ENCODE peak calls at places on chromosomes 4 and X, in eight cellular contexts. W is mammary epithelial cell, E is keratinocyte, N is HCT116, L is hepatocyte, M is PC-9, O is MM.1S, X is fibroblast of lung. V is an unnamed sample.

GRCh38 chr4:184740965-184741364 is 7.1 kb upstream of the CENPU start:
- DNase-seq in W (no peak), E (no peak), N (no peak), L (no peak), M (no peak), O (no peak), X (no peak), V (no peak)

GRCh38 chr4:102713096-102713495 is 47.7 kb downstream of the MANBA start:
- DNase-seq in W (no peak), E (no peak), N (no peak), L (peak), M (no peak), O (no peak), X (peak), V (no peak)

GRCh38 chrX:147948531-147948930 is 32.6 kb upstream of the FMR1NB start:
- DNase-seq in W (no peak), E (no peak), N (no peak), L (no peak), M (no peak), O (no peak), X (no peak), V (no peak)

GRCh38 chr4:65416875-65417274 is 253.4 kb downstream of the EPHA5 start:
- DNase-seq in W (no peak), E (no peak), N (no peak), L (no peak), M (no peak), O (no peak), X (peak), V (peak)

GRCh38 chrX:44550563-44550962 is 7.9 kb upstream of the FUNDC1 start:
- DNase-seq in W (no peak), E (no peak), N (no peak), L (no peak), M (no peak), O (no peak), X (no peak), V (no peak)

GRCh38 chr4:56099378-56099786 is 150.6 kb downstream of the CEP135 start:
- DNase-seq in W (peak), E (no peak), N (no peak), L (no peak), M (no peak), O (peak), X (peak), V (no peak)

GRCh38 chrX:154460326-154460725 is 2.2 kb downstream of the PLXNA3 start:
- DNase-seq in W (no peak), E (no peak), N (no peak), L (no peak), M (no peak), O (no peak), X (no peak), V (no peak)

GRCh38 chrX:108299101-108299591 is 139.1 kb downstream of the COL4A6 start:
- DNase-seq in W (peak), E (no peak), N (no peak), L (peak), M (no peak), O (no peak), X (peak), V (peak)

GRCh38 chr4:25938251-25939186 is 24.5 kb downstream of the SMIM20 start:
- DNase-seq in W (peak), E (no peak), N (no peak), L (no peak), M (no peak), O (no peak), X (peak), V (no peak)

GRCh38 chr4:106707776-106708603 is 328.1 kb downstream of the DKK2 start:
- DNase-seq in W (peak), E (no peak), N (no peak), L (no peak), M (no peak), O (no peak), X (peak), V (no peak)

GRCh38 chr4:182928061-182928460 is 10.9 kb upstream of the DCTD start:
- DNase-seq in W (no peak), E (no peak), N (no peak), L (no peak), M (no peak), O (no peak), X (no peak), V (no peak)

GRCh38 chr4:38677466-38677865 is 13.5 kb downstream of the KLF3 start:
- DNase-seq in W (no peak), E (no peak), N (no peak), L (no peak), M (no peak), O (no peak), X (no peak), V (no peak)

GRCh38 chrX:13495232-13495631 is 74.2 kb upstream of the EGFL6 start:
- DNase-seq in W (no peak), E (no peak), N (peak), L (no peak), M (no peak), O (no peak), X (no peak), V (no peak)

GRCh38 chrX:53048169-53049126 is at the start of gene GPR173:
- DNase-seq in W (no peak), E (no peak), N (no peak), L (peak), M (peak), O (no peak), X (peak), V (no peak)

GRCh38 chr4:142267101-142267500 is 579.0 kb downstream of the INPP4B start:
- DNase-seq in W (no peak), E (no peak), N (no peak), L (no peak), M (no peak), O (no peak), X (peak), V (no peak)

GRCh38 chr4:152689615-152690501 is 10.1 kb upstream of the TMEM154 start:
- DNase-seq in W (no peak), E (no peak), N (no peak), L (no peak), M (no peak), O (no peak), X (peak), V (no peak)

GRCh38 chr4:17781072-17781830 is at the start of gene FAM184B:
- DNase-seq in W (no peak), E (no peak), N (no peak), L (peak), M (no peak), O (no peak), X (peak), V (no peak)

GRCh38 chr4:6250235-6250983 is 19.2 kb upstream of the WFS1 start:
- DNase-seq in W (peak), E (peak), N (peak), L (peak), M (peak), O (peak), X (peak), V (peak)

GRCh38 chr4:76083386-76083785 is 8.9 kb downstream of the ART3 start:
- DNase-seq in W (peak), E (no peak), N (no peak), L (no peak), M (no peak), O (no peak), X (no peak), V (no peak)

GRCh38 chrX:78456909-78457308 is 129.5 kb upstream of the CYSLTR1 start:
- DNase-seq in W (no peak), E (no peak), N (no peak), L (no peak), M (no peak), O (peak), X (no peak), V (no peak)

GRCh38 chr4:101411926-101412325 is 64.6 kb upstream of the PPP3CA start:
- DNase-seq in W (no peak), E (no peak), N (no peak), L (no peak), M (no peak), O (no peak), X (no peak), V (no peak)

GRCh38 chr4:102348701-102349100 is 3.4 kb upstream of the SLC39A8 start:
- DNase-seq in W (no peak), E (no peak), N (no peak), L (no peak), M (no peak), O (no peak), X (no peak), V (no peak)

GRCh38 chr4:137212601-137213000 is 319.7 kb downstream of the PCDH18 start:
- DNase-seq in W (no peak), E (no peak), N (no peak), L (no peak), M (no peak), O (no peak), X (no peak), V (no peak)

GRCh38 chr4:110193822-110194761 is 4.3 kb downstream of the ELOVL6 start:
- DNase-seq in W (peak), E (peak), N (peak), L (peak), M (no peak), O (no peak), X (peak), V (peak)

GRCh38 chrX:155070038-155070437 is 898 bp downstream of the CMC4 start:
- DNase-seq in W (peak), E (no peak), N (no peak), L (no peak), M (no peak), O (no peak), X (no peak), V (peak)

GRCh38 chr4:182297659-182298058 is 54.5 kb downstream of the TENM3 start:
- DNase-seq in W (peak), E (no peak), N (no peak), L (no peak), M (no peak), O (no peak), X (peak), V (no peak)

GRCh38 chr4:153676984-153677383 is 7.1 kb upstream of the TLR2 start:
- DNase-seq in W (peak), E (peak), N (peak), L (no peak), M (no peak), O (no peak), X (peak), V (no peak)

GRCh38 chrX:153689654-153690465 is 2.1 kb downstream of the SLC6A8 start:
- DNase-seq in W (peak), E (no peak), N (no peak), L (no peak), M (peak), O (no peak), X (peak), V (no peak)

GRCh38 chrX:144896323-144896722 is 351.0 kb upstream of the SPANXN1 start:
- DNase-seq in W (peak), E (no peak), N (no peak), L (peak), M (no peak), O (peak), X (no peak), V (no peak)

GRCh38 chrX:150028692-150029091 is 90.4 kb upstream of the EOLA2 start:
- DNase-seq in W (no peak), E (no peak), N (no peak), L (no peak), M (no peak), O (peak), X (no peak), V (no peak)

GRCh38 chr4:127071443-127071842 is 561.3 kb upstream of the INTU start:
- DNase-seq in W (no peak), E (no peak), N (no peak), L (no peak), M (no peak), O (no peak), X (no peak), V (no peak)

GRCh38 chrX:50386520-50386919 is 84.1 kb downstream of the DGKK start:
- DNase-seq in W (no peak), E (no peak), N (no peak), L (no peak), M (no peak), O (no peak), X (no peak), V (no peak)

GRCh38 chrX:103607385-103608304 is at the start of gene TCEAL3:
- DNase-seq in W (no peak), E (no peak), N (no peak), L (peak), M (peak), O (no peak), X (peak), V (peak)

GRCh38 chrX:150767045-150767395 is 73.8 kb downstream of the MTMR1 start:
- DNase-seq in W (no peak), E (no peak), N (no peak), L (no peak), M (no peak), O (no peak), X (no peak), V (no peak)

GRCh38 chr4:119627267-119628190 is 1.1 kb downstream of the PDE5A start:
- DNase-seq in W (peak), E (no peak), N (peak), L (peak), M (peak), O (peak), X (peak), V (no peak)
- TF ChIP-seq CTCF in W (peak), E (no peak), N (peak), L (peak), M (peak), O (peak), X (peak), V (no peak)

GRCh38 chr4:7327341-7327885 is 107.3 kb downstream of the PSAPL1 start:
- DNase-seq in W (no peak), E (no peak), N (no peak), L (no peak), M (no peak), O (no peak), X (no peak), V (no peak)

GRCh38 chr4:7328162-7328912 is 106.4 kb downstream of the PSAPL1 start:
- DNase-seq in W (no peak), E (no peak), N (no peak), L (no peak), M (no peak), O (no peak), X (no peak), V (no peak)

GRCh38 chr4:7326306-7326692 is 108.4 kb downstream of the PSAPL1 start:
- DNase-seq in W (no peak), E (no peak), N (no peak), L (no peak), M (no peak), O (no peak), X (no peak), V (no peak)

GRCh38 chr4:7325541-7325940 is 109.2 kb downstream of the PSAPL1 start:
- DNase-seq in W (no peak), E (no peak), N (no peak), L (no peak), M (no peak), O (no peak), X (no peak), V (no peak)

DNA sequence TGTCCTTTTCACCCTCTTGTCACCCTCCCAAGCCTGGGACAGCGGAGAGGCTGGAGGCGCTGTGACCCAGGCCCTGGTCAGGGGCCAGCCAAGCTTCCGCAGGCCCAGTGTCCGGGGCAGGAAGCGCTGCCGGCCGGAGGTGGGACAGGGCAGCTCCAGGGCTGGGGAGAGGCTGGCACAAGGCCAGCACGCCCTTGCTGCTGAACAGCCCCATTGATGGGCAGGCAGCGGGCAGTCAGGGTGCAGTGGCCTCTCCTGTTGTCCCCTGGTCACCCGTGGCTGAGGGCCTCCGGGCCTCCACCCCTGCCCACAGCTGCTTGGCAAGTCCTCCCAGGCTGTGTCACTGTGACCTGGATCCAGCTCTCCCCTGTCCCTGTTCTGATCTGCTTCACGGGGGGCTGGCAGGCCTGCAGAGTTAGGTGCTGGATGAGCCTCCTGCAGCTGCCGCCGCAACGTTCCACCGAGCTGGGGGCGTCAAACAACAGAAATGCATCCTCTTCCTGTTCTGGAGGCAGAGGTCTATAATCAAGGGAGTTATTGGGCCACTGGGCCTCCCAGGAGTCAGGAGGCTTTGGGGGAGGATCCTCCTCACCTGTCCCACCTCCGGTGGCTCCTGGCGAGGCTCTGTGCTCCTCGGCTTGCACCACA is 107.9 kb downstream of the PSAPL1 start:
- DNase-seq in W (no peak), E (no peak), N (no peak), L (no peak), M (no peak), O (no peak), X (no peak), V (no peak)
- H3K4me2 ChIP-seq in W (no peak), E (no peak), N (no peak), L (no peak), M (no peak), O (no peak), X (no peak), V (no peak)

GRCh38 chr4:41744572-41745291 is 3.8 kb downstream of the PHOX2B start:
- DNase-seq in W (no peak), E (no peak), N (no peak), L (no peak), M (no peak), O (no peak), X (no peak), V (no peak)
- TF ChIP-seq EZH2 in W (peak), E (peak), N (no peak), L (peak), M (no peak), O (no peak), X (peak), V (no peak)

DNA sequence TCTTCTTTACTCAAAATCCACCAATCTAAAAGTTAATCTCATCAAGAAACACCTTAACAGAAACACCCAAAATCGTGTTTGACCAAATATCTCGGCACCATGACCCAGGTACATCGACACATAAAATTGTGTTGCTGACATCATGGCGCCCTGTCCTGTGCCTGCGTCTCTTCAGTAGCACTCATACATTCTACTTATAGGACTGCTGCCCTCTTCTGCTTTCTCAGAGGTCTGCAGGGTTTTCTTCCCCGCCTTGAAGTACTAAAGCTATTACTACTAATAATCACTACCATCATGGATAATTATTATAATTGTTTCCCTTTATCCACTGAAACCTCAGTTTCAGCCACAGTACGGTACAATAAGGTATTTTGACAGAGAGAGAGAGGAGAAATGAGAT is 1403.1 kb upstream of the TENM3 start:
- DNase-seq in W (no peak), E (no peak), N (no peak), L (no peak), M (no peak), O (no peak), X (no peak), V (no peak)
- TF ChIP-seq CTCF in W (no peak), E (no peak), N (no peak), L (no peak), M (no peak), O (no peak), X (no peak), V (no peak)

GRCh38 chr4:89300060-89300459 is 7.5 kb downstream of the GPRIN3 start:
- DNase-seq in W (no peak), E (no peak), N (no peak), L (no peak), M (no peak), O (peak), X (no peak), V (no peak)
- H3K4me2 ChIP-seq in W (no peak), E (no peak), N (no peak), L (no peak), M (no peak), O (peak), X (no peak), V (no peak)

DNA sequence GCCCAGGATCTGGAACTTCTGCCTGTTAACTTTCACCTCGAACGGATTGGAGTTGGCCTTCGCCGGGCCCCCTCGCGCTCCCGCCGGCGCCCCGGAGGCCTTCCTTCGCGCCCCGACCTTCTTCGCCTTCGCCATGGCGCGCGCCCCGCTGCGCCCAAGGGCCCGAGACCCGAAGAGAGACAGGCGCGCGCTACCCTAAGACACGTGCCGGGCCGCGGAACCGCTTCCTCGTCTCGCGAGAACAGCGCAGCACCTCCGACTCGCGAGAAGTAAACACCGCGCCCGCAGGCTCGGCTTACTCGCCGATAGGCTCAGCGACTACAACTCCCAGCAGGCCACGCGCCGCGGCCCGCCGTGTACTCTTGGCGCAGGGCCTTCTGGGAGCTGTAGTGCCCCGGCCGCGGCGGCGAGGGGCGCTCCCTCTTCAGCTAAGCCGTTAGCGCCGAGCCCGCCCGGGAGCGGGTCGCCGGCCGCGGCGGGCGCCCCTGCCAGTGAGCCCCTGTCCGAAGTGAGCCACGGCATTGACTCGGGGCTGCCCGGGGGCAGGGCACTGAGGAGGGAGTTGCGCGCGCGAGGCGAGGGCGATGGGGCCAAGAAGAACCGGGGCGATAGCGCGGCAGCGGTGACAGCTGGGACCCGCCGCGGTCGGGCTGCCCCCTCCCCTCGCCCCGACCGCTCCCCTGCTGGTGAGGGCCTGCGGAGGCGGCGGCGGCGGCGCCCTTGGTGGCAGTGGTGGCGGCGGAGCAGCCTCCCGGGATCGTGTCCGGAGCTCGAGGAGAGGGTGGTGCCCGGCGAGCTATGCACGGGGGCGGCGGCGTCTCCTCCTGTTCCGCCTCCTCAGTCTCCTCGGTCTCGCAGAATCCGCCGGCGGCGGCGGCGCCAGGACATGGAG is at the start of the genes GRK4 and NOP14:
- DNase-seq in W (peak), E (peak), N (peak), L (peak), M (peak), O (peak), X (peak), V (peak)
- TF ChIP-seq EZH2 in W (no peak), E (no peak), N (no peak), L (no peak), M (no peak), O (no peak), X (no peak), V (no peak)

GRCh38 chr4:108172231-108172779 is 3.6 kb upstream of the LEF1 start:
- DNase-seq in W (no peak), E (no peak), N (no peak), L (peak), M (no peak), O (peak), X (peak), V (peak)
- TF ChIP-seq CTCF in W (no peak), E (no peak), N (no peak), L (peak), M (no peak), O (peak), X (no peak), V (peak)

GRCh38 chr4:185835814-185836213 is 23.8 kb upstream of the SORBS2 start:
- DNase-seq in W (no peak), E (no peak), N (no peak), L (no peak), M (no peak), O (no peak), X (no peak), V (no peak)
- H3K4me2 ChIP-seq in W (no peak), E (no peak), N (no peak), L (peak), M (no peak), O (no peak), X (no peak), V (no peak)

GRCh38 chr4:41611124-41611838 is 73.3 kb downstream of the LIMCH1 start:
- DNase-seq in W (no peak), E (no peak), N (no peak), L (no peak), M (no peak), O (no peak), X (no peak), V (no peak)

GRCh38 chr4:41613362-41613761 is 75.4 kb downstream of the LIMCH1 start:
- DNase-seq in W (no peak), E (no peak), N (no peak), L (no peak), M (no peak), O (no peak), X (peak), V (no peak)

GRCh38 chr4:41613782-41614181 is 75.8 kb downstream of the LIMCH1 start:
- DNase-seq in W (no peak), E (no peak), N (no peak), L (no peak), M (no peak), O (no peak), X (peak), V (no peak)

GRCh38 chr4:41610474-41610873 is 72.5 kb downstream of the LIMCH1 start:
- DNase-seq in W (no peak), E (no peak), N (no peak), L (no peak), M (no peak), O (no peak), X (no peak), V (no peak)

GRCh38 chr4:41611881-41612871 is 74.2 kb downstream of the LIMCH1 start:
- DNase-seq in W (peak), E (no peak), N (no peak), L (peak), M (peak), O (no peak), X (peak), V (no peak)
- TF ChIP-seq EZH2 in W (no peak), E (no peak), N (no peak), L (no peak), M (no peak), O (no peak), X (no peak), V (no peak)

V was measured in DND-41.